ENCODE peak calls at places on chromosomes 5 and 9, in ten cellular contexts. One of them, this sample, is unnamed.

GRCh38 chr5:177528631-177529030 is 11.9 kb upstream of the DDX41 start:
- DNase-seq in AG04449: no peak
- DNase-seq in stimulated activated CD4-positive, alpha-beta T cell treated with anti-CD3 and anti-CD28 coated beads, Interleukin-2, amount 100 ng/mL, for 24 hours: no peak
- DNase-seq in astrocyte of the hippocampus: no peak
- DNase-seq in effector memory CD4-positive, alpha-beta T cell: no peak
- DNase-seq in PC-9: no peak
- DNase-seq in T-helper 1 cell: no peak
- DNase-seq in stimulated activated effector memory CD8-positive, alpha-beta T cell treated with anti-CD3 and anti-CD28 coated beads, Interleukin-12 subunit alpha, Interleukin-12 subunit beta, amount 100 ng/mL, for 72 hours: no peak
- DNase-seq in bronchial epithelial cell: no peak
- DNase-seq in NCI-H774: no peak
- DNase-seq in this sample: no peak

GRCh38 chr9:94554439-94555331 is at the start of gene PCAT7:
- DNase-seq in AG04449: no peak
- DNase-seq in stimulated activated CD4-positive, alpha-beta T cell treated with anti-CD3 and anti-CD28 coated beads, Interleukin-2, amount 100 ng/mL, for 24 hours: peak
- DNase-seq in astrocyte of the hippocampus: peak
- DNase-seq in effector memory CD4-positive, alpha-beta T cell: no peak
- DNase-seq in PC-9: peak
- DNase-seq in T-helper 1 cell: no peak
- DNase-seq in stimulated activated effector memory CD8-positive, alpha-beta T cell treated with anti-CD3 and anti-CD28 coated beads, Interleukin-12 subunit alpha, Interleukin-12 subunit beta, amount 100 ng/mL, for 72 hours: peak
- DNase-seq in bronchial epithelial cell: peak
- DNase-seq in NCI-H774: peak
- DNase-seq in this sample: no peak

GRCh38 chr9:91857291-91857781 is 92.7 kb downstream of the ROR2 start:
- DNase-seq in AG04449: no peak
- DNase-seq in stimulated activated CD4-positive, alpha-beta T cell treated with anti-CD3 and anti-CD28 coated beads, Interleukin-2, amount 100 ng/mL, for 24 hours: no peak
- DNase-seq in astrocyte of the hippocampus: peak
- DNase-seq in effector memory CD4-positive, alpha-beta T cell: no peak
- DNase-seq in PC-9: no peak
- DNase-seq in T-helper 1 cell: no peak
- DNase-seq in stimulated activated effector memory CD8-positive, alpha-beta T cell treated with anti-CD3 and anti-CD28 coated beads, Interleukin-12 subunit alpha, Interleukin-12 subunit beta, amount 100 ng/mL, for 72 hours: no peak
- DNase-seq in bronchial epithelial cell: no peak
- DNase-seq in NCI-H774: no peak
- DNase-seq in this sample: no peak

GRCh38 chr9:27157086-27157485 is 48.1 kb downstream of the TEK start:
- DNase-seq in AG04449: no peak
- DNase-seq in stimulated activated CD4-positive, alpha-beta T cell treated with anti-CD3 and anti-CD28 coated beads, Interleukin-2, amount 100 ng/mL, for 24 hours: no peak
- DNase-seq in astrocyte of the hippocampus: no peak
- DNase-seq in effector memory CD4-positive, alpha-beta T cell: no peak
- DNase-seq in PC-9: no peak
- DNase-seq in T-helper 1 cell: no peak
- DNase-seq in stimulated activated effector memory CD8-positive, alpha-beta T cell treated with anti-CD3 and anti-CD28 coated beads, Interleukin-12 subunit alpha, Interleukin-12 subunit beta, amount 100 ng/mL, for 72 hours: no peak
- DNase-seq in bronchial epithelial cell: no peak
- DNase-seq in NCI-H774: no peak
- DNase-seq in this sample: no peak

GRCh38 chr5:137933491-137933911 is 44.2 kb downstream of the PKD2L2 start:
- DNase-seq in AG04449: no peak
- DNase-seq in stimulated activated CD4-positive, alpha-beta T cell treated with anti-CD3 and anti-CD28 coated beads, Interleukin-2, amount 100 ng/mL, for 24 hours: no peak
- DNase-seq in astrocyte of the hippocampus: peak
- DNase-seq in effector memory CD4-positive, alpha-beta T cell: no peak
- DNase-seq in PC-9: no peak
- DNase-seq in T-helper 1 cell: no peak
- DNase-seq in stimulated activated effector memory CD8-positive, alpha-beta T cell treated with anti-CD3 and anti-CD28 coated beads, Interleukin-12 subunit alpha, Interleukin-12 subunit beta, amount 100 ng/mL, for 72 hours: no peak
- DNase-seq in bronchial epithelial cell: no peak
- DNase-seq in NCI-H774: no peak
- DNase-seq in this sample: no peak

GRCh38 chr9:36559036-36559695 is 13.5 kb upstream of the MELK start:
- DNase-seq in AG04449: no peak
- DNase-seq in stimulated activated CD4-positive, alpha-beta T cell treated with anti-CD3 and anti-CD28 coated beads, Interleukin-2, amount 100 ng/mL, for 24 hours: no peak
- DNase-seq in astrocyte of the hippocampus: peak
- DNase-seq in effector memory CD4-positive, alpha-beta T cell: no peak
- DNase-seq in PC-9: no peak
- DNase-seq in T-helper 1 cell: no peak
- DNase-seq in stimulated activated effector memory CD8-positive, alpha-beta T cell treated with anti-CD3 and anti-CD28 coated beads, Interleukin-12 subunit alpha, Interleukin-12 subunit beta, amount 100 ng/mL, for 72 hours: no peak
- DNase-seq in bronchial epithelial cell: no peak
- DNase-seq in NCI-H774: no peak
- DNase-seq in this sample: no peak

GRCh38 chr9:107239474-107239873 is 43.6 kb upstream of the RAD23B start:
- DNase-seq in AG04449: no peak
- DNase-seq in stimulated activated CD4-positive, alpha-beta T cell treated with anti-CD3 and anti-CD28 coated beads, Interleukin-2, amount 100 ng/mL, for 24 hours: no peak
- DNase-seq in astrocyte of the hippocampus: no peak
- DNase-seq in effector memory CD4-positive, alpha-beta T cell: no peak
- DNase-seq in PC-9: no peak
- DNase-seq in T-helper 1 cell: no peak
- DNase-seq in stimulated activated effector memory CD8-positive, alpha-beta T cell treated with anti-CD3 and anti-CD28 coated beads, Interleukin-12 subunit alpha, Interleukin-12 subunit beta, amount 100 ng/mL, for 72 hours: no peak
- DNase-seq in bronchial epithelial cell: peak
- DNase-seq in NCI-H774: no peak
- DNase-seq in this sample: no peak

GRCh38 chr5:134133213-134133994 is 18.9 kb downstream of the TCF7 start:
- DNase-seq in AG04449: no peak
- DNase-seq in stimulated activated CD4-positive, alpha-beta T cell treated with anti-CD3 and anti-CD28 coated beads, Interleukin-2, amount 100 ng/mL, for 24 hours: peak
- DNase-seq in astrocyte of the hippocampus: no peak
- DNase-seq in effector memory CD4-positive, alpha-beta T cell: no peak
- DNase-seq in PC-9: no peak
- DNase-seq in T-helper 1 cell: no peak
- DNase-seq in stimulated activated effector memory CD8-positive, alpha-beta T cell treated with anti-CD3 and anti-CD28 coated beads, Interleukin-12 subunit alpha, Interleukin-12 subunit beta, amount 100 ng/mL, for 72 hours: no peak
- DNase-seq in bronchial epithelial cell: no peak
- DNase-seq in NCI-H774: no peak
- DNase-seq in this sample: peak

GRCh38 chr9:4371108-4371507 is 71.2 kb upstream of the GLIS3 start:
- DNase-seq in AG04449: peak
- DNase-seq in stimulated activated CD4-positive, alpha-beta T cell treated with anti-CD3 and anti-CD28 coated beads, Interleukin-2, amount 100 ng/mL, for 24 hours: no peak
- DNase-seq in astrocyte of the hippocampus: peak
- DNase-seq in effector memory CD4-positive, alpha-beta T cell: no peak
- DNase-seq in PC-9: no peak
- DNase-seq in T-helper 1 cell: no peak
- DNase-seq in stimulated activated effector memory CD8-positive, alpha-beta T cell treated with anti-CD3 and anti-CD28 coated beads, Interleukin-12 subunit alpha, Interleukin-12 subunit beta, amount 100 ng/mL, for 72 hours: no peak
- DNase-seq in bronchial epithelial cell: peak
- DNase-seq in NCI-H774: no peak
- DNase-seq in this sample: no peak

GRCh38 chr9:130039504-130040147 is 3.4 kb downstream of the FNBP1 start:
- DNase-seq in AG04449: no peak
- DNase-seq in stimulated activated CD4-positive, alpha-beta T cell treated with anti-CD3 and anti-CD28 coated beads, Interleukin-2, amount 100 ng/mL, for 24 hours: no peak
- DNase-seq in astrocyte of the hippocampus: no peak
- DNase-seq in effector memory CD4-positive, alpha-beta T cell: no peak
- DNase-seq in PC-9: no peak
- DNase-seq in T-helper 1 cell: no peak
- DNase-seq in stimulated activated effector memory CD8-positive, alpha-beta T cell treated with anti-CD3 and anti-CD28 coated beads, Interleukin-12 subunit alpha, Interleukin-12 subunit beta, amount 100 ng/mL, for 72 hours: no peak
- DNase-seq in bronchial epithelial cell: no peak
- DNase-seq in NCI-H774: no peak
- DNase-seq in this sample: no peak

GRCh38 chr9:89185980-89186379 is 7.4 kb upstream of the SHC3 start:
- DNase-seq in AG04449: no peak
- DNase-seq in stimulated activated CD4-positive, alpha-beta T cell treated with anti-CD3 and anti-CD28 coated beads, Interleukin-2, amount 100 ng/mL, for 24 hours: no peak
- DNase-seq in astrocyte of the hippocampus: peak
- DNase-seq in effector memory CD4-positive, alpha-beta T cell: no peak
- DNase-seq in PC-9: peak
- DNase-seq in T-helper 1 cell: no peak
- DNase-seq in stimulated activated effector memory CD8-positive, alpha-beta T cell treated with anti-CD3 and anti-CD28 coated beads, Interleukin-12 subunit alpha, Interleukin-12 subunit beta, amount 100 ng/mL, for 72 hours: no peak
- DNase-seq in bronchial epithelial cell: no peak
- DNase-seq in NCI-H774: no peak
- DNase-seq in this sample: no peak

GRCh38 chr9:111039203-111039907 is 1.1 kb upstream of the LPAR1 start:
- DNase-seq in AG04449: no peak
- DNase-seq in stimulated activated CD4-positive, alpha-beta T cell treated with anti-CD3 and anti-CD28 coated beads, Interleukin-2, amount 100 ng/mL, for 24 hours: no peak
- DNase-seq in astrocyte of the hippocampus: no peak
- DNase-seq in effector memory CD4-positive, alpha-beta T cell: no peak
- DNase-seq in PC-9: no peak
- DNase-seq in T-helper 1 cell: no peak
- DNase-seq in stimulated activated effector memory CD8-positive, alpha-beta T cell treated with anti-CD3 and anti-CD28 coated beads, Interleukin-12 subunit alpha, Interleukin-12 subunit beta, amount 100 ng/mL, for 72 hours: no peak
- DNase-seq in bronchial epithelial cell: peak
- DNase-seq in NCI-H774: no peak
- DNase-seq in this sample: no peak

GRCh38 chr9:134329576-134329855 is 3.3 kb downstream of the RXRA start:
- DNase-seq in AG04449: no peak
- DNase-seq in stimulated activated CD4-positive, alpha-beta T cell treated with anti-CD3 and anti-CD28 coated beads, Interleukin-2, amount 100 ng/mL, for 24 hours: no peak
- DNase-seq in astrocyte of the hippocampus: no peak
- DNase-seq in effector memory CD4-positive, alpha-beta T cell: no peak
- DNase-seq in PC-9: no peak
- DNase-seq in T-helper 1 cell: no peak
- DNase-seq in stimulated activated effector memory CD8-positive, alpha-beta T cell treated with anti-CD3 and anti-CD28 coated beads, Interleukin-12 subunit alpha, Interleukin-12 subunit beta, amount 100 ng/mL, for 72 hours: no peak
- DNase-seq in bronchial epithelial cell: no peak
- DNase-seq in NCI-H774: no peak
- DNase-seq in this sample: no peak

GRCh38 chr5:373710-374602 is 52.4 kb downstream of the AHRR start:
- DNase-seq in AG04449: no peak
- DNase-seq in stimulated activated CD4-positive, alpha-beta T cell treated with anti-CD3 and anti-CD28 coated beads, Interleukin-2, amount 100 ng/mL, for 24 hours: peak
- DNase-seq in astrocyte of the hippocampus: peak
- DNase-seq in effector memory CD4-positive, alpha-beta T cell: peak
- DNase-seq in PC-9: peak
- DNase-seq in T-helper 1 cell: no peak
- DNase-seq in stimulated activated effector memory CD8-positive, alpha-beta T cell treated with anti-CD3 and anti-CD28 coated beads, Interleukin-12 subunit alpha, Interleukin-12 subunit beta, amount 100 ng/mL, for 72 hours: peak
- DNase-seq in bronchial epithelial cell: peak
- DNase-seq in NCI-H774: peak
- DNase-seq in this sample: peak

GRCh38 chr5:137453476-137454080 is 45.5 kb downstream of the SPOCK1 start:
- DNase-seq in AG04449: no peak
- DNase-seq in stimulated activated CD4-positive, alpha-beta T cell treated with anti-CD3 and anti-CD28 coated beads, Interleukin-2, amount 100 ng/mL, for 24 hours: no peak
- DNase-seq in astrocyte of the hippocampus: peak
- DNase-seq in effector memory CD4-positive, alpha-beta T cell: no peak
- DNase-seq in PC-9: peak
- DNase-seq in T-helper 1 cell: no peak
- DNase-seq in stimulated activated effector memory CD8-positive, alpha-beta T cell treated with anti-CD3 and anti-CD28 coated beads, Interleukin-12 subunit alpha, Interleukin-12 subunit beta, amount 100 ng/mL, for 72 hours: no peak
- DNase-seq in bronchial epithelial cell: peak
- DNase-seq in NCI-H774: no peak
- DNase-seq in this sample: no peak

GRCh38 chr9:4344946-4345345 is 45.1 kb upstream of the GLIS3 start:
- DNase-seq in AG04449: no peak
- DNase-seq in stimulated activated CD4-positive, alpha-beta T cell treated with anti-CD3 and anti-CD28 coated beads, Interleukin-2, amount 100 ng/mL, for 24 hours: peak
- DNase-seq in astrocyte of the hippocampus: no peak
- DNase-seq in effector memory CD4-positive, alpha-beta T cell: peak
- DNase-seq in PC-9: peak
- DNase-seq in T-helper 1 cell: no peak
- DNase-seq in stimulated activated effector memory CD8-positive, alpha-beta T cell treated with anti-CD3 and anti-CD28 coated beads, Interleukin-12 subunit alpha, Interleukin-12 subunit beta, amount 100 ng/mL, for 72 hours: no peak
- DNase-seq in bronchial epithelial cell: peak
- DNase-seq in NCI-H774: no peak
- DNase-seq in this sample: no peak

GRCh38 chr5:31937703-31938102 is 236.4 kb downstream of the GOLPH3 start:
- DNase-seq in AG04449: no peak
- DNase-seq in stimulated activated CD4-positive, alpha-beta T cell treated with anti-CD3 and anti-CD28 coated beads, Interleukin-2, amount 100 ng/mL, for 24 hours: no peak
- DNase-seq in astrocyte of the hippocampus: no peak
- DNase-seq in effector memory CD4-positive, alpha-beta T cell: no peak
- DNase-seq in PC-9: no peak
- DNase-seq in T-helper 1 cell: no peak
- DNase-seq in stimulated activated effector memory CD8-positive, alpha-beta T cell treated with anti-CD3 and anti-CD28 coated beads, Interleukin-12 subunit alpha, Interleukin-12 subunit beta, amount 100 ng/mL, for 72 hours: no peak
- DNase-seq in bronchial epithelial cell: no peak
- DNase-seq in NCI-H774: no peak
- DNase-seq in this sample: no peak

GRCh38 chr5:110916373-110917049 is 155.0 kb upstream of the TSLP start:
- DNase-seq in AG04449: no peak
- DNase-seq in stimulated activated CD4-positive, alpha-beta T cell treated with anti-CD3 and anti-CD28 coated beads, Interleukin-2, amount 100 ng/mL, for 24 hours: no peak
- DNase-seq in astrocyte of the hippocampus: peak
- DNase-seq in effector memory CD4-positive, alpha-beta T cell: no peak
- DNase-seq in PC-9: peak
- DNase-seq in T-helper 1 cell: no peak
- DNase-seq in stimulated activated effector memory CD8-positive, alpha-beta T cell treated with anti-CD3 and anti-CD28 coated beads, Interleukin-12 subunit alpha, Interleukin-12 subunit beta, amount 100 ng/mL, for 72 hours: no peak
- DNase-seq in bronchial epithelial cell: peak
- DNase-seq in NCI-H774: no peak
- DNase-seq in this sample: no peak

GRCh38 chr5:125480901-125481300 is 734.5 kb upstream of the ZNF608 start:
- DNase-seq in AG04449: no peak
- DNase-seq in stimulated activated CD4-positive, alpha-beta T cell treated with anti-CD3 and anti-CD28 coated beads, Interleukin-2, amount 100 ng/mL, for 24 hours: no peak
- DNase-seq in astrocyte of the hippocampus: no peak
- DNase-seq in effector memory CD4-positive, alpha-beta T cell: no peak
- DNase-seq in PC-9: no peak
- DNase-seq in T-helper 1 cell: no peak
- DNase-seq in stimulated activated effector memory CD8-positive, alpha-beta T cell treated with anti-CD3 and anti-CD28 coated beads, Interleukin-12 subunit alpha, Interleukin-12 subunit beta, amount 100 ng/mL, for 72 hours: no peak
- DNase-seq in bronchial epithelial cell: no peak
- DNase-seq in NCI-H774: no peak
- DNase-seq in this sample: no peak

GRCh38 chr9:129863059-129863690 is 27.9 kb downstream of the USP20 start:
- DNase-seq in AG04449: no peak
- DNase-seq in stimulated activated CD4-positive, alpha-beta T cell treated with anti-CD3 and anti-CD28 coated beads, Interleukin-2, amount 100 ng/mL, for 24 hours: peak
- DNase-seq in astrocyte of the hippocampus: peak
- DNase-seq in effector memory CD4-positive, alpha-beta T cell: peak
- DNase-seq in PC-9: peak
- DNase-seq in T-helper 1 cell: peak
- DNase-seq in stimulated activated effector memory CD8-positive, alpha-beta T cell treated with anti-CD3 and anti-CD28 coated beads, Interleukin-12 subunit alpha, Interleukin-12 subunit beta, amount 100 ng/mL, for 72 hours: peak
- DNase-seq in bronchial epithelial cell: peak
- DNase-seq in NCI-H774: no peak
- DNase-seq in this sample: no peak

GRCh38 chr9:98570663-98571440 is 137.9 kb downstream of the GABBR2 start:
- DNase-seq in AG04449: no peak
- DNase-seq in stimulated activated CD4-positive, alpha-beta T cell treated with anti-CD3 and anti-CD28 coated beads, Interleukin-2, amount 100 ng/mL, for 24 hours: no peak
- DNase-seq in astrocyte of the hippocampus: no peak
- DNase-seq in effector memory CD4-positive, alpha-beta T cell: no peak
- DNase-seq in PC-9: no peak
- DNase-seq in T-helper 1 cell: no peak
- DNase-seq in stimulated activated effector memory CD8-positive, alpha-beta T cell treated with anti-CD3 and anti-CD28 coated beads, Interleukin-12 subunit alpha, Interleukin-12 subunit beta, amount 100 ng/mL, for 72 hours: no peak
- DNase-seq in bronchial epithelial cell: no peak
- DNase-seq in NCI-H774: no peak
- DNase-seq in this sample: no peak

GRCh38 chr5:168308976-168309598 is 17.6 kb downstream of the WWC1 start:
- DNase-seq in AG04449: no peak
- DNase-seq in stimulated activated CD4-positive, alpha-beta T cell treated with anti-CD3 and anti-CD28 coated beads, Interleukin-2, amount 100 ng/mL, for 24 hours: no peak
- DNase-seq in astrocyte of the hippocampus: no peak
- DNase-seq in effector memory CD4-positive, alpha-beta T cell: no peak
- DNase-seq in PC-9: no peak
- DNase-seq in T-helper 1 cell: no peak
- DNase-seq in stimulated activated effector memory CD8-positive, alpha-beta T cell treated with anti-CD3 and anti-CD28 coated beads, Interleukin-12 subunit alpha, Interleukin-12 subunit beta, amount 100 ng/mL, for 72 hours: no peak
- DNase-seq in bronchial epithelial cell: no peak
- DNase-seq in NCI-H774: no peak
- DNase-seq in this sample: no peak

GRCh38 chr9:95189230-95190098 is 128.0 kb downstream of the FANCC start:
- DNase-seq in AG04449: peak
- DNase-seq in stimulated activated CD4-positive, alpha-beta T cell treated with anti-CD3 and anti-CD28 coated beads, Interleukin-2, amount 100 ng/mL, for 24 hours: no peak
- DNase-seq in astrocyte of the hippocampus: peak
- DNase-seq in effector memory CD4-positive, alpha-beta T cell: no peak
- DNase-seq in PC-9: no peak
- DNase-seq in T-helper 1 cell: no peak
- DNase-seq in stimulated activated effector memory CD8-positive, alpha-beta T cell treated with anti-CD3 and anti-CD28 coated beads, Interleukin-12 subunit alpha, Interleukin-12 subunit beta, amount 100 ng/mL, for 72 hours: no peak
- DNase-seq in bronchial epithelial cell: no peak
- DNase-seq in NCI-H774: no peak
- DNase-seq in this sample: no peak

GRCh38 chr5:126674145-126674544 is 73.4 kb downstream of the PHAX start:
- DNase-seq in AG04449: no peak
- DNase-seq in stimulated activated CD4-positive, alpha-beta T cell treated with anti-CD3 and anti-CD28 coated beads, Interleukin-2, amount 100 ng/mL, for 24 hours: no peak
- DNase-seq in astrocyte of the hippocampus: no peak
- DNase-seq in effector memory CD4-positive, alpha-beta T cell: no peak
- DNase-seq in PC-9: no peak
- DNase-seq in T-helper 1 cell: no peak
- DNase-seq in stimulated activated effector memory CD8-positive, alpha-beta T cell treated with anti-CD3 and anti-CD28 coated beads, Interleukin-12 subunit alpha, Interleukin-12 subunit beta, amount 100 ng/mL, for 72 hours: no peak
- DNase-seq in bronchial epithelial cell: no peak
- DNase-seq in NCI-H774: no peak
- DNase-seq in this sample: no peak

GRCh38 chr9:110427497-110428104 is 89.9 kb upstream of the TXNDC8 start:
- DNase-seq in AG04449: no peak
- DNase-seq in stimulated activated CD4-positive, alpha-beta T cell treated with anti-CD3 and anti-CD28 coated beads, Interleukin-2, amount 100 ng/mL, for 24 hours: no peak
- DNase-seq in astrocyte of the hippocampus: peak
- DNase-seq in effector memory CD4-positive, alpha-beta T cell: no peak
- DNase-seq in PC-9: peak
- DNase-seq in T-helper 1 cell: no peak
- DNase-seq in stimulated activated effector memory CD8-positive, alpha-beta T cell treated with anti-CD3 and anti-CD28 coated beads, Interleukin-12 subunit alpha, Interleukin-12 subunit beta, amount 100 ng/mL, for 72 hours: no peak
- DNase-seq in bronchial epithelial cell: peak
- DNase-seq in NCI-H774: peak
- DNase-seq in this sample: no peak

GRCh38 chr9:18632624-18633407 is 158.9 kb downstream of the ADAMTSL1 start:
- DNase-seq in AG04449: peak
- DNase-seq in stimulated activated CD4-positive, alpha-beta T cell treated with anti-CD3 and anti-CD28 coated beads, Interleukin-2, amount 100 ng/mL, for 24 hours: no peak
- DNase-seq in astrocyte of the hippocampus: peak
- DNase-seq in effector memory CD4-positive, alpha-beta T cell: no peak
- DNase-seq in PC-9: peak
- DNase-seq in T-helper 1 cell: no peak
- DNase-seq in stimulated activated effector memory CD8-positive, alpha-beta T cell treated with anti-CD3 and anti-CD28 coated beads, Interleukin-12 subunit alpha, Interleukin-12 subunit beta, amount 100 ng/mL, for 72 hours: no peak
- DNase-seq in bronchial epithelial cell: peak
- DNase-seq in NCI-H774: no peak
- DNase-seq in this sample: no peak